ENCODE peak calls at places on chromosome 12, in seven cellular contexts. Z is mammary epithelial cell; H is cardiac muscle cell; A is CD8-positive, alpha-beta memory T cell; V is neuronal stem cell; P is endothelial cell of umbilical vein; O is fibroblast of lung. I is an unnamed sample.

GRCh38 chr12:34205401-34205800 is 183.1 kb downstream of the ALG10 start:
- DNase-seq in H (no peak), Z (no peak), O (no peak), V (no peak), A (no peak), P (no peak), I (no peak)

GRCh38 chr12:46212108-46212982 is 56.5 kb downstream of the SLC38A1 start:
- DNase-seq in H (no peak), V (no peak), A (no peak), P (no peak), Z (no peak), O (no peak), I (no peak)

GRCh38 chr12:38949363-38949762 is 44.0 kb upstream of the CPNE8 start:
- DNase-seq in Z (no peak), H (no peak), P (no peak), V (no peak), A (no peak), O (no peak), I (no peak)

GRCh38 chr12:98817779-98818178 is 172.7 kb downstream of the APAF1 start:
- DNase-seq in Z (no peak), A (no peak), H (no peak), O (no peak), V (no peak), P (no peak), I (no peak)

GRCh38 chr12:14952295-14952995 is 9.0 kb downstream of the ARHGDIB start:
- DNase-seq in H (peak; percentile 95), Z (peak; percentile 95), O (peak; percentile 93), V (no peak), A (peak; percentile 18), P (peak; percentile 97), I (peak; percentile 87)

GRCh38 chr12:92661269-92661668 is 41.5 kb upstream of the PLEKHG7 start:
- DNase-seq in A (no peak), H (peak; percentile 22), O (no peak), Z (no peak), P (no peak), V (no peak), I (no peak)

GRCh38 chr12:74891276-74891675 is 318.4 kb downstream of the KCNC2 start:
- DNase-seq in H (no peak), A (no peak), V (no peak), P (no peak), Z (no peak), O (no peak), I (no peak)

GRCh38 chr12:126719886-126720666 is 1546.9 kb upstream of the TMEM132C start:
- DNase-seq in O (no peak), Z (no peak), A (no peak), H (no peak), P (no peak), V (no peak), I (no peak)

GRCh38 chr12:2126676-2127406 is 74.1 kb downstream of the CACNA1C start:
- DNase-seq in P (no peak), Z (no peak), O (no peak), H (no peak), V (no peak), A (no peak), I (no peak)

GRCh38 chr12:18430425-18431048 is 169.2 kb downstream of the PIK3C2G start:
- DNase-seq in Z (peak; percentile 38), A (no peak), V (peak; percentile 56), O (peak; percentile 78), P (peak; percentile 62), H (peak; percentile 77), I (peak; percentile 28)

GRCh38 chr12:90366286-90366685 is 588.7 kb downstream of the CCER1 start:
- DNase-seq in P (peak; percentile 63), Z (no peak), A (no peak), V (no peak), H (peak; percentile 73), O (peak; percentile 7), I (no peak)

GRCh38 chr12:109880049-109880931 is at the start of gene GLTP:
- DNase-seq in A (peak; percentile 87), H (peak; percentile 81), O (peak; percentile 67), P (peak; percentile 80), V (peak; percentile 83), Z (peak; percentile 83), I (peak; percentile 51)

GRCh38 chr12:124758266-124759200 is 105.1 kb downstream of the SCARB1 start:
- DNase-seq in H (no peak), Z (no peak), O (no peak), A (no peak), P (no peak), V (no peak), I (no peak)

GRCh38 chr12:54030889-54031860 is 1.7 kb upstream of the HOXC5 start:
- DNase-seq in Z (no peak), H (peak; percentile 41), P (no peak), A (no peak), V (no peak), O (peak; percentile 32), I (no peak)

GRCh38 chr12:130667421-130667960 is 48.6 kb downstream of the RIMBP2 start:
- DNase-seq in P (no peak), Z (no peak), V (no peak), O (no peak), H (no peak), A (no peak), I (no peak)

GRCh38 chr12:52216807-52217206 is 16.2 kb upstream of the KRT7 start:
- DNase-seq in P (peak; percentile 35), O (no peak), A (no peak), H (no peak), V (no peak), Z (no peak), I (no peak)

GRCh38 chr12:54394281-54394719 is 9.8 kb upstream of the ZNF385A start:
- DNase-seq in P (no peak), O (peak; percentile 72), V (no peak), H (peak; percentile 65), Z (peak; percentile 60), A (no peak), I (peak; percentile 68)

GRCh38 chr12:106631150-106631549 is 48.3 kb downstream of the RFX4 start:
- DNase-seq in O (no peak), P (no peak), A (no peak), V (no peak), Z (no peak), H (no peak), I (no peak)

GRCh38 chr12:71752887-71753286 is 1.8 kb upstream of the RAB21 start:
- DNase-seq in A (no peak), V (no peak), Z (no peak), H (no peak), O (no peak), P (no peak), I (no peak)
- H3K4me1 ChIP-seq in A (peaks cover 22% of the 10 kb centered on the region), V (peaks cover 6% of the 10 kb centered on the region), Z (peaks cover 5% of the 10 kb centered on the region), H (peaks cover 2% of the 10 kb centered on the region), O (peaks cover 2% of the 10 kb centered on the region), P (peaks cover 16% of the 10 kb centered on the region), I (no peaks in the 10 kb centered on the region)

GRCh38 chr12:79707830-79708229 is 17.1 kb upstream of the PAWR start:
- DNase-seq in Z (no peak), P (no peak), A (no peak), H (no peak), O (no peak), V (no peak), I (no peak)

GRCh38 chr12:79710707-79711483 is 20.1 kb upstream of the PAWR start:
- DNase-seq in P (no peak), H (no peak), Z (no peak), O (no peak), A (no peak), V (no peak), I (no peak)

GRCh38 chr12:79706676-79707075 is 15.9 kb upstream of the PAWR start:
- DNase-seq in O (no peak), P (no peak), A (no peak), H (no peak), V (no peak), Z (peak; percentile 76), I (peak; percentile 89)

DNA sequence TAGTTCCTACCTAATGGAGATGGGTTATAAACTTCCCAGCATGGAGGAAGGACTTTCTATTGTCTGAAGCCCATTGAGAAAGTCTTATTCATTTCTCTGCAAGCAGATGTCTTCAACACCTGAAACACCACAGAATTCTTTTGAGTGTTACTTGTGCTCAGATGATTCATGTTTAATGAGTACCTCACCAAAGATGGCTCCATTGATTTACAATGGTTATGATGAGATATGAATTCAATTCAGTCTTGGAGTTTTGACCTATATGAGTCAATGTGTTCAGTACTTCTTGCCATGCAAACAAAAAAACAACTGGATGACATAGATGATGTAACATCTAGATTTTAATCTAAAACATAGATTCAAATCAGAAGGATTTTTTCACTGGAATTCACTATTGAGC is 15.4 kb upstream of the PAWR start:
- DNase-seq in H (no peak), O (no peak), V (no peak), P (no peak), A (no peak), Z (peak; percentile 92), I (peak; percentile 98)
- H3K4me1 ChIP-seq in H (no peaks in the 10 kb centered on the region), O (no peaks in the 10 kb centered on the region), V (no peaks in the 10 kb centered on the region), P (no peaks in the 10 kb centered on the region), A (no peaks in the 10 kb centered on the region), Z (peaks cover 13% of the 10 kb centered on the region), I (peaks cover 4% of the 10 kb centered on the region)

DNA sequence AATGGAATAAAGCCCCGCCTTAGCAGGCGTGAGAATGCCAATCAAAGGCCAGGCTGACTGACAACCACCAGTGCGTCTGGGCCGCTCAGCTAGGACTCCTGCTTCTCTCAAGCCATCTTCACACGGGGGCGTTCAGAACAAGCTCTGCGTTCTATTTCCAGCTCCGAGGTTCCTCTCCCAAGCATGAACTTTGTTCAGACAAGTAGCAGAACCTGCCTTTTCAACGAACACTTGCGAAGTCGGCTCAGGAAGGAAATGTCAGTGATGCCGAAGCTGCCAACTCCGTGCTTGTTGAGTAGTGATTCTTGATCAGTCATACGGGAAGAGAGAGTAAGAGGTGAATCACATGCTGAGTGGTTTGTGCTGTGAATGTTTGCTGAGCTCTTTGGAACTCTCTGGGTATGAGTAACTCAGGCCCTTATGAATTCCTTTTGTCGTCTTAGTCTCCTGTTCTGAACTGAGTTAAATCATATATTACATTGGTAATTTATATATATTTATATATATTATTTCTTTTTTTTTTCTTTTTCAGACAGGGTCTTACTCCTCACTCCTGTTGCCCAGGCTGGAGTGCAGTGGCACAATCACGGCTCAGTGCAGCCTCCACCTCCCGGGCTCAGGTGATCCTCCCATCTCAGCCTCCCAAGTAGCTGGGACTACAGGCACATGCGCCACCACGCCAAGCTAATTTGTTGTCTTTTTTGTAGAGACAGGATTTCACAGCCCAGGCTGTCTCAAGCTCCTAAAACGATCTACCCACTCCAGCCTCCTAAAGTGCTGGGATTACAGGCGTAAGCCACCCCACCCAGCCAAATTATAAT is 29.4 kb upstream of the BCL7A start:
- DNase-seq in H (peak; percentile 95), P (peak; percentile 97), V (no peak), A (no peak), Z (peak; percentile 100), O (peak; percentile 95), I (peak; percentile 100)
- H3K4me1 ChIP-seq in H (peaks cover 14% of the 10 kb centered on the region), P (peaks cover 6% of the 10 kb centered on the region), V (peaks cover 1% of the 10 kb centered on the region), A (peaks cover 5% of the 10 kb centered on the region), Z (peaks cover 26% of the 10 kb centered on the region), O (peaks cover 14% of the 10 kb centered on the region), I (peaks cover 18% of the 10 kb centered on the region)

GRCh38 chr12:27970981-27971489 is 1.5 kb downstream of the PTHLH start:
- DNase-seq in A (no peak), P (no peak), H (peak; percentile 43), V (no peak), O (peak; percentile 23), Z (no peak), I (peak; percentile 70)

GRCh38 chr12:27969901-27970390 is 2.6 kb downstream of the PTHLH start:
- DNase-seq in A (no peak), O (no peak), H (peak; percentile 73), V (peak; percentile 75), P (peak; percentile 66), Z (peak; percentile 95), I (peak; percentile 77)

GRCh38 chr12:27971606-27972005 is 927 bp downstream of the PTHLH start:
- DNase-seq in Z (no peak), P (no peak), V (no peak), H (no peak), A (no peak), O (no peak), I (peak; percentile 48)

GRCh38 chr12:27969011-27969900 is 3.3 kb downstream of the PTHLH start:
- DNase-seq in H (peak; percentile 42), O (peak; percentile 38), A (no peak), V (no peak), Z (no peak), P (peak; percentile 43), I (peak; percentile 36)

GRCh38 chr12:27970391-27970980 is 2.0 kb downstream of the PTHLH start:
- DNase-seq in Z (peak; percentile 66), O (peak; percentile 35), H (peak; percentile 67), P (peak; percentile 31), V (peak; percentile 47), A (no peak), I (peak; percentile 43)
- H3K4me1 ChIP-seq in Z (peaks cover 35% of the 10 kb centered on the region), O (peaks cover 11% of the 10 kb centered on the region), H (peaks cover 4% of the 10 kb centered on the region), P (peaks cover 55% of the 10 kb centered on the region), V (peaks cover 16% of the 10 kb centered on the region), A (peaks cover 12% of the 10 kb centered on the region), I (peaks cover 38% of the 10 kb centered on the region)